ENCODE peak calls at places on chromosomes 12 and 14, in eight cellular contexts. F is thyroid gland; G is heart left ventricle; S is lower lobe of right lung; Y is endothelial cell of umbilical vein; O is CD8-positive, alpha-beta T cell; I is SK-N-SH; R is cardiac fibroblast. Q is an unnamed sample.

GRCh38 chr12:109946505-109946904 is 46.4 kb downstream of the TCHP start:
- DNase-seq in Y (peak; percentile 69), S (no peak), G (no peak), F (peak; percentile 59), I (no peak), R (no peak), O (no peak), Q (no peak)

GRCh38 chr12:113498490-113498889 is 26.8 kb upstream of the LHX5 start:
- DNase-seq in Y (no peak), F (no peak), G (no peak), O (no peak), I (no peak), S (no peak), R (no peak), Q (no peak)

GRCh38 chr14:54252072-54252730 is 144.6 kb upstream of the CDKN3 start:
- DNase-seq in I (no peak), O (no peak), R (peak; percentile 71), F (no peak), G (no peak), Y (no peak), S (no peak), Q (peak; percentile 88)

GRCh38 chr12:52949413-52950331 is 754 bp downstream of the KRT18 start:
- DNase-seq in Y (peak; percentile 96), O (no peak), S (peak; percentile 67), F (peak; percentile 75), G (no peak), R (peak; percentile 94), I (no peak), Q (peak; percentile 88)

GRCh38 chr12:122847921-122848421 is 12.7 kb downstream of the HIP1R start:
- DNase-seq in R (no peak), O (no peak), F (peak; percentile 1), Y (no peak), I (peak; percentile 24), S (peak; percentile 23), G (no peak), Q (no peak)

GRCh38 chr12:86723326-86723725 is 467.1 kb upstream of the MGAT4C start:
- DNase-seq in F (no peak), G (no peak), R (peak; percentile 57), Y (no peak), I (no peak), S (no peak), O (no peak), Q (no peak)

GRCh38 chr14:101972126-101972785 is 7.9 kb downstream of the DYNC1H1 start:
- DNase-seq in Y (peak; percentile 99), F (peak; percentile 46), G (peak; percentile 84), I (peak; percentile 37), S (peak; percentile 79), R (peak; percentile 100), O (no peak), Q (peak; percentile 94)

GRCh38 chr12:4417471-4417870 is 28.1 kb downstream of the FGF6 start:
- DNase-seq in I (peak; percentile 30), F (no peak), O (no peak), S (no peak), R (no peak), Y (no peak), G (no peak), Q (no peak)

GRCh38 chr14:64708148-64709004 is 4.2 kb downstream of the PLEKHG3 start:
- DNase-seq in R (peak; percentile 49), S (peak; percentile 75), G (peak; percentile 65), Y (no peak), I (no peak), O (no peak), F (peak; percentile 51), Q (peak; percentile 60)

GRCh38 chr12:32921397-32921796 is 24.8 kb upstream of the PKP2 start:
- DNase-seq in Y (peak; percentile 42), G (no peak), S (no peak), I (no peak), R (peak; percentile 69), F (no peak), O (no peak), Q (no peak)

GRCh38 chr14:97791906-97792305 is 994.7 kb downstream of the VRK1 start:
- DNase-seq in G (no peak), R (no peak), Y (no peak), O (no peak), F (no peak), I (no peak), S (no peak), Q (no peak)

GRCh38 chr12:98156697-98157096 is 358.7 kb upstream of the TMPO start:
- DNase-seq in O (no peak), Y (no peak), I (no peak), F (no peak), S (no peak), R (no peak), G (no peak), Q (no peak)

GRCh38 chr14:54040851-54041250 is 84.2 kb upstream of the BMP4 start:
- DNase-seq in G (no peak), R (peak; percentile 8), O (no peak), S (no peak), Y (no peak), F (no peak), I (no peak), Q (no peak)

GRCh38 chr14:100905166-100905565 is 1.6 kb upstream of the RTL1 start:
- DNase-seq in I (peak; percentile 44), R (no peak), G (no peak), S (no peak), O (no peak), Y (no peak), F (no peak), Q (no peak)

GRCh38 chr12:5556033-5556614 is 124.2 kb downstream of the NTF3 start:
- DNase-seq in I (peak; percentile 35), R (no peak), S (no peak), F (no peak), O (no peak), Y (no peak), G (no peak), Q (no peak)

GRCh38 chr12:77032406-77032805 is 33.0 kb downstream of the E2F7 start:
- DNase-seq in Y (no peak), S (no peak), F (no peak), G (no peak), R (peak; percentile 74), O (no peak), I (no peak), Q (no peak)

GRCh38 chr14:100524233-100524932 is 62.8 kb downstream of the BEGAIN start:
- DNase-seq in Y (no peak), R (no peak), S (no peak), F (no peak), G (no peak), O (no peak), I (no peak), Q (no peak)

DNA sequence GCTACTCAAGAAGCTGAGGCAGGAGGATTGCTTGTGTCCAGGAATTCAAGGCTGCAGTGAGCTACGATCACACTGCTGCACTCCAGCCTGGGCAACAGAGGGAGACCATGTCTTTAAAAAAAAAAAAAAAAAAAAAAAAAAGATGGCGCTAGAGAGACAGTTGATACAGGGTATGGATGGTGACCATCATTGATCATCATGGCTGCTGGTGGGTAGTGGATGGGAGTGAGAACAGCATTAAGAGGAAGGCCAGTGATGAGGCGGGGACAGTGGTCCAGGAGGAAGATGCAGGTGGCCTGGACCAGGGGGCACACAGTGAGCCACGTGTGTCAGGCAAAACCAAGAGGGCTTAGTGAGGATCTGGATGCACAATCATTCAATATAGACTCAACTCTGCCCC is 26.8 kb upstream of the MAP1LC3B2 start:
- DNase-seq in Y (no peak), O (no peak), I (no peak), S (no peak), G (no peak), F (no peak), R (no peak), Q (no peak)
- TF ChIP-seq CTCF in Y (no peak), O (no peak), I (peak; percentile 30), S (no peak), G (no peak), F (no peak), R (no peak), Q (no peak)

DNA sequence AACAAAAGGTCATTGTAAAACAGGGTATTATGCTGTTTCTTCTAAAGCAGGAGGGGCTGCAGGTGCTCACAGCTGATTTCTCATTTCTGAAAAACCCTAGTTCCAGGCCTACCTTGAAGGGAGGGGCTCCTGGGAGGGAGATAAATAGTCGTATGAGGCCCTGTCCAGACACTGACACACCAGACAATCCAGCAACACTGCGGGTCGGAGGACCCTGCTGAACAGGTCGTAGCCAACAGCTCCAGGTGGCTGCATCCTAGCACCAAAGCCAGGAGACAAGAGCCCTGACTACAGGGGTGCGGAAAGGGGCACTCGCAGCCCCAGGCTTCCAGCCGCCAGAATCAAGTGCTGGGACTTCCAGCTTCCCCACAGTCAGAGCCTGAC is 41.2 kb downstream of the PSMA6 start:
- DNase-seq in F (peak; percentile 61), R (no peak), G (no peak), S (no peak), O (no peak), I (peak; percentile 18), Y (no peak), Q (no peak)
- H3K4me3 ChIP-seq in F (no peak overlapping the region), R (no peak overlapping the region), G (no peak overlapping the region), S (no peak overlapping the region), O (peak overlapping the region; percentile 17), I (no peak overlapping the region), Y (no peak overlapping the region), Q (no peak overlapping the region)

GRCh38 chr12:19048943-19049342 is 80.6 kb upstream of the PLEKHA5 start:
- DNase-seq in Y (no peak), R (no peak), F (no peak), S (no peak), I (no peak), O (no peak), G (no peak), Q (no peak)
- TF ChIP-seq CTCF in Y (no peak), R (no peak), F (no peak), S (no peak), I (no peak), O (no peak), G (no peak), Q (no peak)

DNA sequence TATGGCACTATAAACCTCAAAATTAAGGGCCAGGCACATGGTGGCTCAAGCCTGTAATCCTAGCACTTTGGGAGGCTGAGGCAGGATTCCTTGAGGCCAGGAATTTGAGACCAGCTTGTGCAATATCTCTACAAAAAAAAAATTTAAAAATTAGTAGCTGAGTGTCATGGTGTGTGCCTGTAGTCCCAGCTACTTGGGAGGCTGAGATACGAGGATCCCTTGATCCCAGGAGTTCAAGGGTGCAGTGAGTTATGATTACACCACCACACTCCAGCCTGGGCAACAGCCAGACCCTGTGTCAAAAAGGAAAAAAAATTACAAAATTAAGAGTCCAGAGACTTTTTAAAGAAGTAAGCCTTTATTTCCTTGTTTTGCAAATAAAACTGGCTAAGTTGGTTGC is 1.8 kb upstream of the GCN1 start:
- DNase-seq in I (no peak), R (peak; percentile 12), O (no peak), Y (no peak), G (no peak), F (no peak), S (no peak), Q (no peak)
- H3K4me3 ChIP-seq in I (no peak overlapping the region), R (no peak overlapping the region), O (no peak overlapping the region), Y (no peak overlapping the region), G (no peak overlapping the region), F (no peak overlapping the region), S (no peak overlapping the region), Q (no peak overlapping the region)

Q was measured in epithelial cell of proximal tubule.